ENCODE peak calls at places on chromosomes 12 and 14, in six cellular contexts. T is stimulated activated CD4-positive, alpha-beta T cell treated with anti-CD3 and anti-CD28 coated beads, Interleukin-12 subunit alpha, Interleukin-12 subunit beta, amount 100 ng/mL, for 4 hours; V is NCI-H1105 treated with DMSO at 0.1 percent for 48 hours; O is right cardiac atrium; M is EH; W is non-pigmented ciliary epithelial cell. U is an unnamed sample.

GRCh38 chr12:105920161-105920684 is 218.5 kb downstream of the NUAK1 start:
- DNase-seq in M (peak), O (peak), W (no peak), V (peak), T (no peak), U (no peak)

GRCh38 chr12:24060089-24060488 is 110.6 kb upstream of the SOX5 start:
- DNase-seq in W (no peak), T (no peak), V (no peak), O (no peak), M (no peak), U (no peak)

GRCh38 chr12:52043386-52044212 is 7.6 kb upstream of the NR4A1 start:
- DNase-seq in T (no peak), V (no peak), M (peak), W (no peak), O (peak), U (no peak)

GRCh38 chr14:54001189-54001878 is 44.7 kb upstream of the BMP4 start:
- DNase-seq in W (no peak), T (no peak), O (no peak), M (peak), V (no peak), U (no peak)

GRCh38 chr14:55731881-55732498 is 152.0 kb downstream of the KTN1 start:
- DNase-seq in O (no peak), M (peak), W (no peak), T (peak), V (peak), U (no peak)

GRCh38 chr12:89162704-89163261 is 189.5 kb downstream of the DUSP6 start:
- DNase-seq in M (peak), W (peak), V (no peak), O (peak), T (peak), U (peak)

GRCh38 chr12:16349132-16349463 is 1.7 kb downstream of the MGST1 start:
- DNase-seq in W (peak), O (peak), V (no peak), T (no peak), M (peak), U (peak)

GRCh38 chr14:64891839-64892375 is 12.2 kb upstream of the SPTB start:
- DNase-seq in V (peak), T (no peak), M (peak), O (no peak), W (no peak), U (no peak)

GRCh38 chr12:119122047-119122446 is 56.7 kb upstream of the HSPB8 start:
- DNase-seq in V (no peak), T (no peak), W (no peak), O (no peak), M (no peak), U (no peak)